ENCODE peak calls at places on chromosomes 5 and 9, in six cellular contexts. One of them, this sample, is unnamed.
A peak's percentile ranks its signal among the peaks of the same experiment; 100 is the strongest.

GRCh38 chr5:109654455-109654854 is 35.3 kb upstream of the MAN2A1 start:
- DNase-seq in neural progenitor cell: no peak
- DNase-seq in IMR-90: no peak
- DNase-seq in thoracic aorta: no peak
- DNase-seq in effector memory CD4-positive, alpha-beta T cell: no peak
- DNase-seq in adipocyte: no peak
- DNase-seq in this sample: no peak

GRCh38 chr5:111259636-111260035 is 35.5 kb downstream of the CAMK4 start:
- DNase-seq in neural progenitor cell: no peak
- DNase-seq in IMR-90: no peak
- DNase-seq in thoracic aorta: no peak
- DNase-seq in effector memory CD4-positive, alpha-beta T cell: no peak
- DNase-seq in adipocyte: no peak
- DNase-seq in this sample: peak; percentile 50

GRCh38 chr9:110545705-110546104 is 33.8 kb downstream of the SVEP1 start:
- DNase-seq in neural progenitor cell: peak; percentile 2
- DNase-seq in IMR-90: peak; percentile 11
- DNase-seq in thoracic aorta: no peak
- DNase-seq in effector memory CD4-positive, alpha-beta T cell: no peak
- DNase-seq in adipocyte: no peak
- DNase-seq in this sample: peak; percentile 8

GRCh38 chr5:177416334-177416733 is 7.0 kb upstream of the F12 start:
- DNase-seq in neural progenitor cell: no peak
- DNase-seq in IMR-90: peak; percentile 35
- DNase-seq in thoracic aorta: no peak
- DNase-seq in effector memory CD4-positive, alpha-beta T cell: no peak
- DNase-seq in adipocyte: no peak
- DNase-seq in this sample: no peak

GRCh38 chr5:103089272-103089671 is 30.7 kb downstream of the GIN1 start:
- DNase-seq in neural progenitor cell: no peak
- DNase-seq in IMR-90: no peak
- DNase-seq in thoracic aorta: no peak
- DNase-seq in effector memory CD4-positive, alpha-beta T cell: no peak
- DNase-seq in adipocyte: no peak
- DNase-seq in this sample: no peak

GRCh38 chr9:36137392-36138004 is 965 bp downstream of the GLIPR2 start:
- DNase-seq in neural progenitor cell: peak; percentile 27
- DNase-seq in IMR-90: peak; percentile 38
- DNase-seq in thoracic aorta: no peak
- DNase-seq in effector memory CD4-positive, alpha-beta T cell: no peak
- DNase-seq in adipocyte: peak; percentile 43
- DNase-seq in this sample: no peak

GRCh38 chr9:89138463-89139390 is 39.9 kb downstream of the SHC3 start:
- DNase-seq in neural progenitor cell: no peak
- DNase-seq in IMR-90: peak; percentile 71
- DNase-seq in thoracic aorta: no peak
- DNase-seq in effector memory CD4-positive, alpha-beta T cell: no peak
- DNase-seq in adipocyte: peak; percentile 69
- DNase-seq in this sample: peak; percentile 84

GRCh38 chr9:12065050-12065449 is 628.1 kb upstream of the TYRP1 start:
- DNase-seq in neural progenitor cell: no peak
- DNase-seq in IMR-90: no peak
- DNase-seq in thoracic aorta: no peak
- DNase-seq in effector memory CD4-positive, alpha-beta T cell: no peak
- DNase-seq in adipocyte: no peak
- DNase-seq in this sample: no peak

GRCh38 chr5:157836121-157836753 is 22.7 kb downstream of the CLINT1 start:
- DNase-seq in neural progenitor cell: no peak
- DNase-seq in IMR-90: no peak
- DNase-seq in thoracic aorta: no peak
- DNase-seq in effector memory CD4-positive, alpha-beta T cell: no peak
- DNase-seq in adipocyte: no peak
- DNase-seq in this sample: no peak

GRCh38 chr5:65555266-65555665 is 7.7 kb downstream of the CENPK start:
- DNase-seq in neural progenitor cell: no peak
- DNase-seq in IMR-90: peak; percentile 49
- DNase-seq in thoracic aorta: no peak
- DNase-seq in effector memory CD4-positive, alpha-beta T cell: no peak
- DNase-seq in adipocyte: no peak
- DNase-seq in this sample: peak; percentile 3

GRCh38 chr5:98050583-98050982 is 722.9 kb upstream of the RGMB start:
- DNase-seq in neural progenitor cell: no peak
- DNase-seq in IMR-90: peak; percentile 56
- DNase-seq in thoracic aorta: no peak
- DNase-seq in effector memory CD4-positive, alpha-beta T cell: no peak
- DNase-seq in adipocyte: no peak
- DNase-seq in this sample: peak; percentile 59

GRCh38 chr9:312596-313320 is 98.1 kb downstream of the DOCK8 start:
- DNase-seq in neural progenitor cell: no peak
- DNase-seq in IMR-90: no peak
- DNase-seq in thoracic aorta: no peak
- DNase-seq in effector memory CD4-positive, alpha-beta T cell: no peak
- DNase-seq in adipocyte: no peak
- DNase-seq in this sample: no peak

GRCh38 chr5:124860271-124860670 is 113.8 kb upstream of the ZNF608 start:
- DNase-seq in neural progenitor cell: no peak
- DNase-seq in IMR-90: peak; percentile 16
- DNase-seq in thoracic aorta: no peak
- DNase-seq in effector memory CD4-positive, alpha-beta T cell: no peak
- DNase-seq in adipocyte: no peak
- DNase-seq in this sample: peak; percentile 31

GRCh38 chr9:33794560-33794959 is 801 bp upstream of the PRSS3 start:
- DNase-seq in neural progenitor cell: no peak
- DNase-seq in IMR-90: no peak
- DNase-seq in thoracic aorta: no peak
- DNase-seq in effector memory CD4-positive, alpha-beta T cell: no peak
- DNase-seq in adipocyte: no peak
- DNase-seq in this sample: no peak

GRCh38 chr9:35845824-35846771 is 17.1 kb downstream of the TMEM8B start:
- DNase-seq in neural progenitor cell: peak; percentile 33
- DNase-seq in IMR-90: no peak
- DNase-seq in thoracic aorta: no peak
- DNase-seq in effector memory CD4-positive, alpha-beta T cell: no peak
- DNase-seq in adipocyte: no peak
- DNase-seq in this sample: no peak

GRCh38 chr5:159082491-159082890 is 17.2 kb downstream of the EBF1 start:
- DNase-seq in neural progenitor cell: no peak
- DNase-seq in IMR-90: no peak
- DNase-seq in thoracic aorta: no peak
- DNase-seq in effector memory CD4-positive, alpha-beta T cell: no peak
- DNase-seq in adipocyte: no peak
- DNase-seq in this sample: no peak

GRCh38 chr9:136147890-136148714 is 29.4 kb upstream of the TMEM250 start:
- DNase-seq in neural progenitor cell: peak; percentile 54
- DNase-seq in IMR-90: no peak
- DNase-seq in thoracic aorta: no peak
- DNase-seq in effector memory CD4-positive, alpha-beta T cell: no peak
- DNase-seq in adipocyte: no peak
- DNase-seq in this sample: no peak

GRCh38 chr5:24823625-24824024 is 178.8 kb upstream of the CDH10 start:
- DNase-seq in neural progenitor cell: no peak
- DNase-seq in IMR-90: no peak
- DNase-seq in thoracic aorta: no peak
- DNase-seq in effector memory CD4-positive, alpha-beta T cell: no peak
- DNase-seq in adipocyte: peak; percentile 5
- DNase-seq in this sample: no peak

GRCh38 chr5:52776116-52776515 is 11.6 kb upstream of the ITGA1 start:
- DNase-seq in neural progenitor cell: no peak
- DNase-seq in IMR-90: no peak
- DNase-seq in thoracic aorta: no peak
- DNase-seq in effector memory CD4-positive, alpha-beta T cell: no peak
- DNase-seq in adipocyte: no peak
- DNase-seq in this sample: no peak

GRCh38 chr9:114423181-114423580 is 35.4 kb upstream of the AKNA start:
- DNase-seq in neural progenitor cell: no peak
- DNase-seq in IMR-90: no peak
- DNase-seq in thoracic aorta: no peak
- DNase-seq in effector memory CD4-positive, alpha-beta T cell: no peak
- DNase-seq in adipocyte: no peak
- DNase-seq in this sample: no peak

GRCh38 chr9:73219985-73220626 is 68.4 kb downstream of the ANXA1 start:
- DNase-seq in neural progenitor cell: no peak
- DNase-seq in IMR-90: peak; percentile 9
- DNase-seq in thoracic aorta: no peak
- DNase-seq in effector memory CD4-positive, alpha-beta T cell: no peak
- DNase-seq in adipocyte: peak; percentile 9
- DNase-seq in this sample: peak; percentile 80

GRCh38 chr5:149170292-149170691 is 29.0 kb downstream of the ABLIM3 start:
- DNase-seq in neural progenitor cell: no peak
- DNase-seq in IMR-90: peak; percentile 38
- DNase-seq in thoracic aorta: no peak
- DNase-seq in effector memory CD4-positive, alpha-beta T cell: no peak
- DNase-seq in adipocyte: no peak
- DNase-seq in this sample: peak; percentile 67

GRCh38 chr5:34545164-34545563 is 111.0 kb upstream of the RAI14 start:
- DNase-seq in neural progenitor cell: no peak
- DNase-seq in IMR-90: no peak
- DNase-seq in thoracic aorta: no peak
- DNase-seq in effector memory CD4-positive, alpha-beta T cell: no peak
- DNase-seq in adipocyte: no peak
- DNase-seq in this sample: no peak
- H3K9me3 ChIP-seq in neural progenitor cell: no peaks in the 10 kb centered on the region
- H3K9me3 ChIP-seq in IMR-90: peaks cover 9% of the 10 kb centered on the region
- H3K9me3 ChIP-seq in thoracic aorta: no peaks in the 10 kb centered on the region
- H3K9me3 ChIP-seq in effector memory CD4-positive, alpha-beta T cell: no peaks in the 10 kb centered on the region
- H3K9me3 ChIP-seq in adipocyte: peaks cover 24% of the 10 kb centered on the region
- H3K9me3 ChIP-seq in this sample: peaks cover 7% of the 10 kb centered on the region

DNA sequence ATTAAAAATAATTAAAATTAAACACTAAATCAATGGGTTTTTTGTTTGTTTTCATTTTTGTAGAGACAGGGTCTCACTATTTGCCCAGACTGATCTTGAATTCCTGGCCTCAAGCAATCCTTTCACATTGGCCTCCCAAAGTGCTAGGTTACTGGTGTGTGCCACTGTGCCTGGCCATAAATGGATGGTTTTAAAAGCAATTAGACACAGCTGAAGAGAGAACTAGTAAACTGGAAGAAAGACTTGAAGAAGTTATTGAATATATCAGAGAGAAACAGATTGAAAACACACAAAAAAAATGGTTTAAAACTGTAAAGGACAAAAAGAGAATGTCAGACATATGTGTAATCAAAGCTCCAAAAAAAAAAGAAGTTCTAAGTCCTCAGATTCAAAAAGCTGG is 83.0 kb downstream of the DENND1A start:
- DNase-seq in neural progenitor cell: no peak
- DNase-seq in IMR-90: no peak
- DNase-seq in thoracic aorta: no peak
- DNase-seq in effector memory CD4-positive, alpha-beta T cell: no peak
- DNase-seq in adipocyte: no peak
- DNase-seq in this sample: no peak
- H3K9me3 ChIP-seq in neural progenitor cell: peaks cover 15% of the 10 kb centered on the region
- H3K9me3 ChIP-seq in IMR-90: peaks cover 11% of the 10 kb centered on the region
- H3K9me3 ChIP-seq in thoracic aorta: peaks cover 33% of the 10 kb centered on the region
- H3K9me3 ChIP-seq in effector memory CD4-positive, alpha-beta T cell: peaks cover 8% of the 10 kb centered on the region
- H3K9me3 ChIP-seq in adipocyte: peaks cover 60% of the 10 kb centered on the region
- H3K9me3 ChIP-seq in this sample: no peaks in the 10 kb centered on the region

DNA sequence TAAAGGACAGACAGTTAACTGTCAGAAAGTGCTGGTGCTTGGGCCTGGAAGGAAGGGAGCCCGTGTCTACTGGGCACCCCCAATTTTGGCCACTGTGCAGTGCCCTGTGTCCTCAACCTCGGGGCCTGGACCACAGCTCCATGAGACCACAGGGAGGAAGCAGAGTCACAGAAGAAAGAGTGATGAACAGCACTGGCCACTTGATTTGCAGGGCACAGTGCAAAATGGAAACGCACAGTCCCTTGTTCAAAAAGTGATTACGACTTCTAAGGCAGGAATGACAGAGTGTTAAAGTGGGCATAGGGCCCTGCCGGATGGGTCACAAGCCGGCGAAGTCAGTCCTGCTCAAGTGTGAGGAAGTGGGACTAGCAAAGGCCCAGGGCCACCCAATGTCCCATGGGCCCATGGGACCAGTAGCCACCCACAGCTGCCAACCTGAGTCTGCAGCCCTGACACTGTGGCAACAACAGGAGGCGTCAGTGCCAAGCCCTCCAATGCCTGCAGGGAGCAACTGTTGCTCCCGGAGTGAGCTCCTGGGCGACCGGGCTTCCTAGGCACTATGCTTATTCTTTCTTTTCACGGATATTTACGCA is 85.4 kb downstream of the ADAMTS2 start:
- DNase-seq in neural progenitor cell: no peak
- DNase-seq in IMR-90: no peak
- DNase-seq in thoracic aorta: no peak
- DNase-seq in effector memory CD4-positive, alpha-beta T cell: no peak
- DNase-seq in adipocyte: no peak
- DNase-seq in this sample: no peak
- H3K9me3 ChIP-seq in neural progenitor cell: no peaks in the 10 kb centered on the region
- H3K9me3 ChIP-seq in IMR-90: no peaks in the 10 kb centered on the region
- H3K9me3 ChIP-seq in thoracic aorta: no peaks in the 10 kb centered on the region
- H3K9me3 ChIP-seq in effector memory CD4-positive, alpha-beta T cell: no peaks in the 10 kb centered on the region
- H3K9me3 ChIP-seq in adipocyte: no peaks in the 10 kb centered on the region
- H3K9me3 ChIP-seq in this sample: no peaks in the 10 kb centered on the region

GRCh38 chr9:137917116-137917515 is 39.5 kb downstream of the CACNA1B start:
- DNase-seq in neural progenitor cell: no peak
- DNase-seq in IMR-90: no peak
- DNase-seq in thoracic aorta: no peak
- DNase-seq in effector memory CD4-positive, alpha-beta T cell: no peak
- DNase-seq in adipocyte: no peak
- DNase-seq in this sample: no peak

GRCh38 chr9:137917795-137918194 is 40.2 kb downstream of the CACNA1B start:
- DNase-seq in neural progenitor cell: no peak
- DNase-seq in IMR-90: no peak
- DNase-seq in thoracic aorta: no peak
- DNase-seq in effector memory CD4-positive, alpha-beta T cell: no peak
- DNase-seq in adipocyte: no peak
- DNase-seq in this sample: no peak

GRCh38 chr9:137919095-137919465 is 41.5 kb downstream of the CACNA1B start:
- DNase-seq in neural progenitor cell: no peak
- DNase-seq in IMR-90: no peak
- DNase-seq in thoracic aorta: no peak
- DNase-seq in effector memory CD4-positive, alpha-beta T cell: no peak
- DNase-seq in adipocyte: no peak
- DNase-seq in this sample: no peak

GRCh38 chr9:137919649-137920101 is 42.1 kb downstream of the CACNA1B start:
- DNase-seq in neural progenitor cell: no peak
- DNase-seq in IMR-90: no peak
- DNase-seq in thoracic aorta: no peak
- DNase-seq in effector memory CD4-positive, alpha-beta T cell: no peak
- DNase-seq in adipocyte: no peak
- DNase-seq in this sample: no peak

DNA sequence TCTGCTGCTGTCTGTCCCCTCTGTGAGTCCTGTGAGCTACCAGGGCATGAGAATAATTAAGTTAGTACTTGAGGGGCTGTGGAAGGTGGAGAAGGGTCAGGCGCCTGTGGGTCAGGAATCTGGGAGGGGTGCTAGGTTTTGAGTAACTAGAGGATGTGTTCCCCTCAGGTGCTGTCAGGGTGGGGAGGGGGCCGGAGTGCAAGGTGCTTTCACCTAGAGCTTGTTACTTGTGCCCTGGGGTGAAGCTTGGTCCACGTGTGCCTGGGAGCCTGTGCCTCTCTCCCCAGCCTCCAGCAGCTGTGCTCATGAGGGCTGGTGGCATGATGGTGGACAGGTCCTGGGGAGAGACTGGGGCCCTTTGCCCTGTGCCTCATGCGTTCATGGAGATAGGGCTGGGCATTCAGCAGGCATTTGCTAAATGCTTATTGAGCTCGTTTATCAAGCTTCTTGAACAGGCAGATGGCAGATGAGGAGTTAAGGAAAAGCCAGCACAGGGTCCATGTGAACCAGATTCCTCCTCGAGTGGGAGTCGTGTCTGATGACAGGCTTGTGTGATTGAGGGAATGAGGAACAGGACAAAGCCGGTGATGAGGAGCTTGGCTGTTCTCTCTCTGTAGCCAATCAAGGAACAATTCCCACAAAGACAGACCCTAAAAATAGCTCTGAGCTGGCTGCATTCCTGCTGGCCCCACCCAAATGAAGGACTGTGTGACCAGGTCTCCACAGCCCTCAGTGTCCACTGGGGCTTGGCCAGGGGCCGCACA is 40.9 kb downstream of the CACNA1B start:
- DNase-seq in neural progenitor cell: no peak
- DNase-seq in IMR-90: no peak
- DNase-seq in thoracic aorta: no peak
- DNase-seq in effector memory CD4-positive, alpha-beta T cell: no peak
- DNase-seq in adipocyte: no peak
- DNase-seq in this sample: no peak
- H3K9me3 ChIP-seq in neural progenitor cell: no peaks in the 10 kb centered on the region
- H3K9me3 ChIP-seq in IMR-90: peaks cover 57% of the 10 kb centered on the region
- H3K9me3 ChIP-seq in thoracic aorta: no peaks in the 10 kb centered on the region
- H3K9me3 ChIP-seq in effector memory CD4-positive, alpha-beta T cell: no peaks in the 10 kb centered on the region
- H3K9me3 ChIP-seq in adipocyte: no peaks in the 10 kb centered on the region
- H3K9me3 ChIP-seq in this sample: peaks cover 3% of the 10 kb centered on the region

This sample was measured in astrocyte.